ENCODE peak calls at places on chromosome 15, in six cellular contexts. One of them, this sample, is unnamed.
A peak's percentile ranks its signal among the peaks of the same experiment; 100 is the strongest.

GRCh38 chr15:68681836-68682235 is 103.0 kb downstream of the CORO2B start:
- DNase-seq in IMR-90: no peak
- DNase-seq in brain microvascular endothelial cell: no peak
- DNase-seq in CD4-positive, alpha-beta memory T cell: no peak
- DNase-seq in A549: no peak
- DNase-seq in stomach: no peak
- DNase-seq in this sample: no peak

GRCh38 chr15:48395532-48396011 is 64.3 kb downstream of the DUT start:
- DNase-seq in IMR-90: peak; percentile 86
- DNase-seq in brain microvascular endothelial cell: no peak
- DNase-seq in CD4-positive, alpha-beta memory T cell: no peak
- DNase-seq in A549: no peak
- DNase-seq in stomach: no peak
- DNase-seq in this sample: no peak

GRCh38 chr15:50828610-50829206 is 63.2 kb upstream of the SPPL2A start:
- DNase-seq in IMR-90: peak; percentile 86
- DNase-seq in brain microvascular endothelial cell: peak; percentile 90
- DNase-seq in CD4-positive, alpha-beta memory T cell: no peak
- DNase-seq in A549: peak; percentile 55
- DNase-seq in stomach: no peak
- DNase-seq in this sample: no peak

GRCh38 chr15:34853001-34853758 is 57.8 kb upstream of the ACTC1 start:
- DNase-seq in IMR-90: peak; percentile 58
- DNase-seq in brain microvascular endothelial cell: no peak
- DNase-seq in CD4-positive, alpha-beta memory T cell: no peak
- DNase-seq in A549: no peak
- DNase-seq in stomach: no peak
- DNase-seq in this sample: no peak

GRCh38 chr15:94395626-94396025 is 164.3 kb downstream of the MCTP2 start:
- DNase-seq in IMR-90: peak; percentile 65
- DNase-seq in brain microvascular endothelial cell: peak; percentile 41
- DNase-seq in CD4-positive, alpha-beta memory T cell: no peak
- DNase-seq in A549: no peak
- DNase-seq in stomach: no peak
- DNase-seq in this sample: no peak

GRCh38 chr15:91974321-91974720 is 120.8 kb downstream of the SLCO3A1 start:
- DNase-seq in IMR-90: no peak
- DNase-seq in brain microvascular endothelial cell: no peak
- DNase-seq in CD4-positive, alpha-beta memory T cell: no peak
- DNase-seq in A549: no peak
- DNase-seq in stomach: no peak
- DNase-seq in this sample: no peak

GRCh38 chr15:49282366-49282765 is 112.3 kb downstream of the GALK2 start:
- DNase-seq in IMR-90: peak; percentile 88
- DNase-seq in brain microvascular endothelial cell: peak; percentile 66
- DNase-seq in CD4-positive, alpha-beta memory T cell: no peak
- DNase-seq in A549: no peak
- DNase-seq in stomach: no peak
- DNase-seq in this sample: no peak

GRCh38 chr15:84817461-84818081 is 415 bp downstream of the ALPK3 start:
- DNase-seq in IMR-90: no peak
- DNase-seq in brain microvascular endothelial cell: no peak
- DNase-seq in CD4-positive, alpha-beta memory T cell: no peak
- DNase-seq in A549: no peak
- DNase-seq in stomach: no peak
- DNase-seq in this sample: no peak

GRCh38 chr15:64274541-64274940 is 81.4 kb downstream of the CSNK1G1 start:
- DNase-seq in IMR-90: no peak
- DNase-seq in brain microvascular endothelial cell: no peak
- DNase-seq in CD4-positive, alpha-beta memory T cell: no peak
- DNase-seq in A549: no peak
- DNase-seq in stomach: no peak
- DNase-seq in this sample: no peak

GRCh38 chr15:101020451-101020850 is 101.3 kb downstream of the LRRK1 start:
- DNase-seq in IMR-90: no peak
- DNase-seq in brain microvascular endothelial cell: no peak
- DNase-seq in CD4-positive, alpha-beta memory T cell: no peak
- DNase-seq in A549: no peak
- DNase-seq in stomach: peak; percentile 11
- DNase-seq in this sample: no peak

GRCh38 chr15:63258658-63259057 is 18.7 kb upstream of the APH1B start:
- DNase-seq in IMR-90: no peak
- DNase-seq in brain microvascular endothelial cell: no peak
- DNase-seq in CD4-positive, alpha-beta memory T cell: no peak
- DNase-seq in A549: no peak
- DNase-seq in stomach: no peak
- DNase-seq in this sample: no peak

GRCh38 chr15:63846022-63846544 is 12.3 kb upstream of the HERC1 start:
- DNase-seq in IMR-90: no peak
- DNase-seq in brain microvascular endothelial cell: no peak
- DNase-seq in CD4-positive, alpha-beta memory T cell: no peak
- DNase-seq in A549: no peak
- DNase-seq in stomach: no peak
- DNase-seq in this sample: no peak

GRCh38 chr15:36888018-36888992 is 212.0 kb downstream of the MEIS2 start:
- DNase-seq in IMR-90: no peak
- DNase-seq in brain microvascular endothelial cell: no peak
- DNase-seq in CD4-positive, alpha-beta memory T cell: no peak
- DNase-seq in A549: no peak
- DNase-seq in stomach: no peak
- DNase-seq in this sample: no peak

GRCh38 chr15:31373096-31373865 is 46.6 kb downstream of the KLF13 start:
- DNase-seq in IMR-90: no peak
- DNase-seq in brain microvascular endothelial cell: no peak
- DNase-seq in CD4-positive, alpha-beta memory T cell: no peak
- DNase-seq in A549: no peak
- DNase-seq in stomach: no peak
- DNase-seq in this sample: no peak

GRCh38 chr15:78424673-78425072 is 13.3 kb upstream of the IREB2 start:
- DNase-seq in IMR-90: no peak
- DNase-seq in brain microvascular endothelial cell: no peak
- DNase-seq in CD4-positive, alpha-beta memory T cell: no peak
- DNase-seq in A549: no peak
- DNase-seq in stomach: no peak
- DNase-seq in this sample: no peak

GRCh38 chr15:25790003-25790660 is 73.0 kb downstream of the ATP10A start:
- DNase-seq in IMR-90: peak; percentile 90
- DNase-seq in brain microvascular endothelial cell: peak; percentile 62
- DNase-seq in CD4-positive, alpha-beta memory T cell: no peak
- DNase-seq in A549: no peak
- DNase-seq in stomach: peak; percentile 35
- DNase-seq in this sample: no peak

GRCh38 chr15:69305933-69306568 is 7.3 kb downstream of the PAQR5 start:
- DNase-seq in IMR-90: no peak
- DNase-seq in brain microvascular endothelial cell: no peak
- DNase-seq in CD4-positive, alpha-beta memory T cell: no peak
- DNase-seq in A549: peak; percentile 71
- DNase-seq in stomach: no peak
- DNase-seq in this sample: no peak

GRCh38 chr15:92580933-92581445 is 74.6 kb downstream of the FAM174B start:
- DNase-seq in IMR-90: no peak
- DNase-seq in brain microvascular endothelial cell: no peak
- DNase-seq in CD4-positive, alpha-beta memory T cell: no peak
- DNase-seq in A549: no peak
- DNase-seq in stomach: no peak
- DNase-seq in this sample: no peak

GRCh38 chr15:98996169-98996568 is 11.4 kb downstream of the PGPEP1L start:
- DNase-seq in IMR-90: no peak
- DNase-seq in brain microvascular endothelial cell: no peak
- DNase-seq in CD4-positive, alpha-beta memory T cell: no peak
- DNase-seq in A549: no peak
- DNase-seq in stomach: no peak
- DNase-seq in this sample: no peak
- H3K4me3 ChIP-seq in IMR-90: no peak overlapping the region
- H3K4me3 ChIP-seq in brain microvascular endothelial cell: no peak overlapping the region
- H3K4me3 ChIP-seq in CD4-positive, alpha-beta memory T cell: no peak overlapping the region
- H3K4me3 ChIP-seq in A549: no peak overlapping the region
- H3K4me3 ChIP-seq in stomach: no peak overlapping the region
- H3K4me3 ChIP-seq in this sample: no peak overlapping the region

GRCh38 chr15:89899951-89900567 is 6.3 kb upstream of the AP3S2 start:
- DNase-seq in IMR-90: no peak
- DNase-seq in brain microvascular endothelial cell: no peak
- DNase-seq in CD4-positive, alpha-beta memory T cell: no peak
- DNase-seq in A549: no peak
- DNase-seq in stomach: no peak
- DNase-seq in this sample: no peak

GRCh38 chr15:89898628-89899302 is 5.0 kb upstream of the AP3S2 start:
- DNase-seq in IMR-90: peak; percentile 47
- DNase-seq in brain microvascular endothelial cell: peak; percentile 33
- DNase-seq in CD4-positive, alpha-beta memory T cell: peak; percentile 50
- DNase-seq in A549: peak; percentile 95
- DNase-seq in stomach: peak; percentile 54
- DNase-seq in this sample: peak; percentile 70

GRCh38 chr15:89899303-89899946 is 5.6 kb upstream of the AP3S2 start:
- DNase-seq in IMR-90: no peak
- DNase-seq in brain microvascular endothelial cell: no peak
- DNase-seq in CD4-positive, alpha-beta memory T cell: no peak
- DNase-seq in A549: no peak
- DNase-seq in stomach: no peak
- DNase-seq in this sample: no peak

GRCh38 chr15:89900849-89901248 is 7.1 kb upstream of the AP3S2 start:
- DNase-seq in IMR-90: no peak
- DNase-seq in brain microvascular endothelial cell: no peak
- DNase-seq in CD4-positive, alpha-beta memory T cell: no peak
- DNase-seq in A549: no peak
- DNase-seq in stomach: no peak
- DNase-seq in this sample: no peak

DNA sequence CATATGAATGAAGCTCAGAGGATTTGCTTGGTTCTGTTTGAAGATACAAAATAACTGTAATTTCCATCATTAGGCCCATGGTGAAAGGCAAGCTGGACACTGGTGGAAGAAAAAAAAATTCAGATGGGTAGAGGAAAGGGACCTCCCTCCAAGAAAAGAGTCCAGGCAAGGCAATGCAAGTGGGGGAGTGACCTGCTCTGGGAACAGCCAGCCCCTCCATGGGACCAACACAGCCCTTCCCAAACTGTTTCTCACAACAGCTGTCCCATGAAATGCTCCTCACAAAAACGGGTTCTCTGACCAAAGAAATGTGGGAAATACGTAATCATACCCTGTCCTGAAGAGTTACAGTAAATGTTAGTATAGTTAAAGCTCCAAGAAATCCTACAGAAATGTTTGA is 4.4 kb upstream of the AP3S2 start:
- DNase-seq in IMR-90: no peak
- DNase-seq in brain microvascular endothelial cell: no peak
- DNase-seq in CD4-positive, alpha-beta memory T cell: no peak
- DNase-seq in A549: no peak
- DNase-seq in stomach: no peak
- DNase-seq in this sample: no peak
- H3K4me3 ChIP-seq in IMR-90: no peak overlapping the region
- H3K4me3 ChIP-seq in brain microvascular endothelial cell: no peak overlapping the region
- H3K4me3 ChIP-seq in CD4-positive, alpha-beta memory T cell: no peak overlapping the region
- H3K4me3 ChIP-seq in A549: no peak overlapping the region
- H3K4me3 ChIP-seq in stomach: no peak overlapping the region
- H3K4me3 ChIP-seq in this sample: no peak overlapping the region

DNA sequence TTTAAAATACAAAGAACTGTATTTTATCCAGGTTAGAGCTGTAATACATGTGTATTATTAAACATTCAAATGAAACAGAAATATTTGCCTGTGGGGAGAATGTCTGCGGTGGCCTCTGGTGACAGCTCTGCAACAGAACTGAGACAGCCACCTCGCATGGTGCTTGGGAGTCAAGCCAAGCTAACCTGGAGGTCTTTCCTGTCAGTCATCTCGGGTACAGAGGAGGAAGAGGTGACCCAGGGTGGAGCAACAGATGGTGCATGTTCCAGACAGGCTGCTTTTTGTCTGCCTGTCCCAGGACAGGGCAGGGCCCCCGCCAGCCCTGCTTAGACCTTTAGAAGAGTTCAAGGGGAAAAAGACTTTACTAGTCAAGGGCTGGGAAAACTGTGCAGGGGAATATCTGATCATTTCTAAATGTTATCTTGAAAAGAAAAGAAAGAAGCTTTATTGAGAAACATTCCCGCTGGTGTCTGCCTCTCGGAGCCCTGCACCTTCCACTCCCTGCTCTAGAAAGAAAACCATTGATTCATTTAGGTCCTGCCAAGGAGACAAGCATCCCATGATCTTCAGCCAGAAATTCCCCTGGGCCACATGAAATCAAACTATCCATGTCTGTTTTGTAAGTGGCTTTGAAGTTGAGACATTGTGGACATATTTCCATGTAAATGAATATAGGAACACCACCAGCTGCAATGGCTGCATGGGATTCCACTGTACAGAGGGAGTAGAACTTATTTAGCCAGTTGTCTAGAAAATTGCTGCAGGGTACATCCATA is 5.5 kb upstream of the NR2E3 start:
- DNase-seq in IMR-90: no peak
- DNase-seq in brain microvascular endothelial cell: no peak
- DNase-seq in CD4-positive, alpha-beta memory T cell: no peak
- DNase-seq in A549: no peak
- DNase-seq in stomach: no peak
- DNase-seq in this sample: no peak
- H3K4me3 ChIP-seq in IMR-90: no peak overlapping the region
- H3K4me3 ChIP-seq in brain microvascular endothelial cell: no peak overlapping the region
- H3K4me3 ChIP-seq in CD4-positive, alpha-beta memory T cell: no peak overlapping the region
- H3K4me3 ChIP-seq in A549: no peak overlapping the region
- H3K4me3 ChIP-seq in stomach: no peak overlapping the region
- H3K4me3 ChIP-seq in this sample: no peak overlapping the region

GRCh38 chr15:82184355-82184754 is 78.2 kb downstream of the EFL1 start:
- DNase-seq in IMR-90: no peak
- DNase-seq in brain microvascular endothelial cell: no peak
- DNase-seq in CD4-positive, alpha-beta memory T cell: no peak
- DNase-seq in A549: no peak
- DNase-seq in stomach: no peak
- DNase-seq in this sample: no peak
- H3K4me3 ChIP-seq in IMR-90: no peak overlapping the region
- H3K4me3 ChIP-seq in brain microvascular endothelial cell: no peak overlapping the region
- H3K4me3 ChIP-seq in CD4-positive, alpha-beta memory T cell: no peak overlapping the region
- H3K4me3 ChIP-seq in A549: no peak overlapping the region
- H3K4me3 ChIP-seq in stomach: no peak overlapping the region
- H3K4me3 ChIP-seq in this sample: no peak overlapping the region

GRCh38 chr15:38255690-38256089 is 3.1 kb downstream of the SPRED1 start:
- DNase-seq in IMR-90: no peak
- DNase-seq in brain microvascular endothelial cell: no peak
- DNase-seq in CD4-positive, alpha-beta memory T cell: no peak
- DNase-seq in A549: no peak
- DNase-seq in stomach: no peak
- DNase-seq in this sample: no peak
- H3K4me3 ChIP-seq in IMR-90: no peak overlapping the region
- H3K4me3 ChIP-seq in brain microvascular endothelial cell: peak overlapping the region; percentile 90
- H3K4me3 ChIP-seq in CD4-positive, alpha-beta memory T cell: no peak overlapping the region
- H3K4me3 ChIP-seq in A549: no peak overlapping the region
- H3K4me3 ChIP-seq in stomach: no peak overlapping the region
- H3K4me3 ChIP-seq in this sample: no peak overlapping the region